ENCODE peak calls at places on chromosomes 11 and 22, in nine cellular contexts. One of them, this sample, is unnamed.

GRCh38 chr11:7490535-7490934 is 5.2 kb downstream of the OLFML1 start:
- DNase-seq in NCI-H1105: no peak
- DNase-seq in HL-60: no peak
- DNase-seq in kidney tubule cell: no peak
- DNase-seq in GM10248: no peak
- DNase-seq in activated naive CD4-positive, alpha-beta T cell treated with anti-CD3 and anti-CD28 coated beads, Interleukin-2, amount 50 U/mL, for 16 hours: no peak
- DNase-seq in NCI-H774: no peak
- DNase-seq in naive thymus-derived CD8-positive, alpha-beta T cell: no peak
- DNase-seq in HFFc6: no peak
- DNase-seq in this sample: no peak

GRCh38 chr22:19974935-19975706 is 33.5 kb upstream of the TXNRD2 start:
- DNase-seq in NCI-H1105: no peak
- DNase-seq in HL-60: no peak
- DNase-seq in kidney tubule cell: peak; percentile 55
- DNase-seq in GM10248: no peak
- DNase-seq in activated naive CD4-positive, alpha-beta T cell treated with anti-CD3 and anti-CD28 coated beads, Interleukin-2, amount 50 U/mL, for 16 hours: no peak
- DNase-seq in NCI-H774: no peak
- DNase-seq in naive thymus-derived CD8-positive, alpha-beta T cell: no peak
- DNase-seq in HFFc6: no peak
- DNase-seq in this sample: no peak

GRCh38 chr11:121328967-121329653 is 36.5 kb downstream of the SC5D start:
- DNase-seq in NCI-H1105: no peak
- DNase-seq in HL-60: no peak
- DNase-seq in kidney tubule cell: no peak
- DNase-seq in GM10248: no peak
- DNase-seq in activated naive CD4-positive, alpha-beta T cell treated with anti-CD3 and anti-CD28 coated beads, Interleukin-2, amount 50 U/mL, for 16 hours: no peak
- DNase-seq in NCI-H774: no peak
- DNase-seq in naive thymus-derived CD8-positive, alpha-beta T cell: no peak
- DNase-seq in HFFc6: no peak
- DNase-seq in this sample: no peak

GRCh38 chr22:19105456-19105855 is 16.8 kb downstream of the DGCR2 start:
- DNase-seq in NCI-H1105: no peak
- DNase-seq in HL-60: no peak
- DNase-seq in kidney tubule cell: no peak
- DNase-seq in GM10248: no peak
- DNase-seq in activated naive CD4-positive, alpha-beta T cell treated with anti-CD3 and anti-CD28 coated beads, Interleukin-2, amount 50 U/mL, for 16 hours: no peak
- DNase-seq in NCI-H774: no peak
- DNase-seq in naive thymus-derived CD8-positive, alpha-beta T cell: no peak
- DNase-seq in HFFc6: no peak
- DNase-seq in this sample: no peak

GRCh38 chr11:124740277-124740882 is 638 bp downstream of the NRGN start:
- DNase-seq in NCI-H1105: peak; percentile 43
- DNase-seq in HL-60: peak; percentile 61
- DNase-seq in kidney tubule cell: no peak
- DNase-seq in GM10248: peak; percentile 65
- DNase-seq in activated naive CD4-positive, alpha-beta T cell treated with anti-CD3 and anti-CD28 coated beads, Interleukin-2, amount 50 U/mL, for 16 hours: peak; percentile 65
- DNase-seq in NCI-H774: no peak
- DNase-seq in naive thymus-derived CD8-positive, alpha-beta T cell: peak; percentile 34
- DNase-seq in HFFc6: no peak
- DNase-seq in this sample: peak; percentile 74

GRCh38 chr11:8192016-8192895 is 23.4 kb upstream of the RIC3 start:
- DNase-seq in NCI-H1105: peak; percentile 80
- DNase-seq in HL-60: peak; percentile 14
- DNase-seq in kidney tubule cell: peak; percentile 65
- DNase-seq in GM10248: peak; percentile 83
- DNase-seq in activated naive CD4-positive, alpha-beta T cell treated with anti-CD3 and anti-CD28 coated beads, Interleukin-2, amount 50 U/mL, for 16 hours: peak; percentile 35
- DNase-seq in NCI-H774: peak; percentile 36
- DNase-seq in naive thymus-derived CD8-positive, alpha-beta T cell: no peak
- DNase-seq in HFFc6: peak; percentile 64
- DNase-seq in this sample: peak; percentile 59

GRCh38 chr11:20327377-20327776 is 36.1 kb upstream of the HTATIP2 start:
- DNase-seq in NCI-H1105: no peak
- DNase-seq in HL-60: no peak
- DNase-seq in kidney tubule cell: no peak
- DNase-seq in GM10248: no peak
- DNase-seq in activated naive CD4-positive, alpha-beta T cell treated with anti-CD3 and anti-CD28 coated beads, Interleukin-2, amount 50 U/mL, for 16 hours: no peak
- DNase-seq in NCI-H774: no peak
- DNase-seq in naive thymus-derived CD8-positive, alpha-beta T cell: no peak
- DNase-seq in HFFc6: no peak
- DNase-seq in this sample: no peak

GRCh38 chr22:32926600-32926999 is 125.1 kb downstream of the TIMP3 start:
- DNase-seq in NCI-H1105: no peak
- DNase-seq in HL-60: no peak
- DNase-seq in kidney tubule cell: peak; percentile 56
- DNase-seq in GM10248: peak; percentile 29
- DNase-seq in activated naive CD4-positive, alpha-beta T cell treated with anti-CD3 and anti-CD28 coated beads, Interleukin-2, amount 50 U/mL, for 16 hours: no peak
- DNase-seq in NCI-H774: no peak
- DNase-seq in naive thymus-derived CD8-positive, alpha-beta T cell: no peak
- DNase-seq in HFFc6: peak; percentile 41
- DNase-seq in this sample: no peak

GRCh38 chr11:120149246-120149645 is 11.3 kb upstream of the TRIM29 start:
- DNase-seq in NCI-H1105: no peak
- DNase-seq in HL-60: no peak
- DNase-seq in kidney tubule cell: no peak
- DNase-seq in GM10248: no peak
- DNase-seq in activated naive CD4-positive, alpha-beta T cell treated with anti-CD3 and anti-CD28 coated beads, Interleukin-2, amount 50 U/mL, for 16 hours: no peak
- DNase-seq in NCI-H774: no peak
- DNase-seq in naive thymus-derived CD8-positive, alpha-beta T cell: no peak
- DNase-seq in HFFc6: no peak
- DNase-seq in this sample: no peak

This sample was measured in heart left ventricle.